ENCODE peak calls at places on chromosomes 2 and 18, in eight cellular contexts. B is left colon; O is activated naive CD4-positive, alpha-beta T cell treated with Interleukin-2 at 50 U/mL for 16 hours; H is AG10803; R is MG63; G is fibroblast of the conjunctiva; Q is foreskin keratinocyte; W is ovary. U is an unnamed sample.

GRCh38 chr2:108605947-108606346 is 71.7 kb downstream of the LIMS1 start:
- DNase-seq in B (no peak), O (no peak), H (no peak), R (no peak), G (no peak), Q (no peak), W (no peak), U (no peak)

GRCh38 chr2:68141875-68142274 is 15.8 kb upstream of the PNO1 start:
- DNase-seq in B (no peak), O (no peak), H (no peak), R (no peak), G (no peak), Q (no peak), W (no peak), U (no peak)

GRCh38 chr2:175597286-175597685 is 404.8 kb downstream of the LNPK start:
- DNase-seq in B (no peak), O (no peak), H (peak), R (no peak), G (no peak), Q (no peak), W (no peak), U (no peak)

GRCh38 chr18:78579449-78579848 is 400.2 kb upstream of the SALL3 start:
- DNase-seq in B (no peak), O (no peak), H (no peak), R (no peak), G (no peak), Q (no peak), W (no peak), U (no peak)

GRCh38 chr2:24512836-24513235 is 21.8 kb downstream of the NCOA1 start:
- DNase-seq in B (no peak), O (no peak), H (peak), R (no peak), G (no peak), Q (no peak), W (no peak), U (no peak)

GRCh38 chr2:9846554-9846953 is 3.3 kb downstream of the TAF1B start:
- DNase-seq in B (no peak), O (no peak), H (peak), R (no peak), G (no peak), Q (peak), W (no peak), U (no peak)

GRCh38 chr2:203532957-203533695 is 2.0 kb downstream of the RAPH1 start:
- DNase-seq in B (no peak), O (no peak), H (peak), R (peak), G (peak), Q (no peak), W (no peak), U (peak)

GRCh38 chr2:174072069-174072468 is 106.9 kb upstream of the SP3 start:
- DNase-seq in B (no peak), O (no peak), H (no peak), R (no peak), G (no peak), Q (no peak), W (no peak), U (no peak)

GRCh38 chr2:130351495-130352125 is 4.2 kb upstream of the PTPN18 start:
- DNase-seq in B (no peak), O (no peak), H (no peak), R (no peak), G (no peak), Q (no peak), W (no peak), U (no peak)

GRCh38 chr2:189654641-189655040 is 6.6 kb upstream of the ASNSD1 start:
- DNase-seq in B (no peak), O (no peak), H (peak), R (no peak), G (no peak), Q (no peak), W (no peak), U (no peak)

GRCh38 chr2:204825681-204826080 is 280.4 kb downstream of the PARD3B start:
- DNase-seq in B (no peak), O (no peak), H (no peak), R (no peak), G (no peak), Q (no peak), W (no peak), U (no peak)

GRCh38 chr2:1633092-1633721 is 111.1 kb downstream of the PXDN start:
- DNase-seq in B (peak), O (no peak), H (no peak), R (no peak), G (no peak), Q (no peak), W (no peak), U (no peak)

GRCh38 chr2:15223887-15224286 is 337.2 kb downstream of the NBAS start:
- DNase-seq in B (no peak), O (no peak), H (peak), R (no peak), G (peak), Q (peak), W (no peak), U (no peak)

GRCh38 chr2:99101697-99102096 is 39.8 kb upstream of the C2orf15 start:
- DNase-seq in B (no peak), O (no peak), H (peak), R (no peak), G (peak), Q (no peak), W (no peak), U (no peak)

GRCh38 chr2:236403811-236404210 is 139.6 kb upstream of the ASB18 start:
- DNase-seq in B (no peak), O (no peak), H (no peak), R (no peak), G (no peak), Q (no peak), W (no peak), U (no peak)

GRCh38 chr2:15622214-15622613 is 30.5 kb downstream of the DDX1 start:
- DNase-seq in B (no peak), O (no peak), H (no peak), R (no peak), G (no peak), Q (no peak), W (no peak), U (no peak)

GRCh38 chr2:118845843-118846666 is 1.4 kb downstream of the EN1 start:
- DNase-seq in B (no peak), O (no peak), H (peak), R (peak), G (no peak), Q (no peak), W (no peak), U (no peak)

GRCh38 chr18:10343778-10344177 is 110.7 kb upstream of the APCDD1 start:
- DNase-seq in B (no peak), O (no peak), H (no peak), R (no peak), G (no peak), Q (no peak), W (no peak), U (no peak)

GRCh38 chr2:183149489-183149888 is 25.2 kb downstream of the NUP35 start:
- DNase-seq in B (no peak), O (no peak), H (peak), R (no peak), G (peak), Q (no peak), W (no peak), U (no peak)

GRCh38 chr18:70149156-70149555 is 56.3 kb downstream of the RTTN start:
- DNase-seq in B (no peak), O (no peak), H (no peak), R (no peak), G (no peak), Q (no peak), W (no peak), U (no peak)

GRCh38 chr2:231395188-231396057 is at the start of gene B3GNT7:
- DNase-seq in B (peak), O (no peak), H (no peak), R (no peak), G (no peak), Q (no peak), W (peak), U (no peak)

GRCh38 chr2:99850076-99850710 is 292.2 kb downstream of the AFF3 start:
- DNase-seq in B (no peak), O (no peak), H (no peak), R (no peak), G (no peak), Q (no peak), W (no peak), U (no peak)

GRCh38 chr2:219512524-219513216 is 1.6 kb upstream of the ASIC4 start:
- DNase-seq in B (no peak), O (no peak), H (no peak), R (no peak), G (no peak), Q (no peak), W (no peak), U (no peak)

GRCh38 chr2:219664041-219664440 is 36.6 kb downstream of the SLC4A3 start:
- DNase-seq in B (no peak), O (no peak), H (no peak), R (no peak), G (no peak), Q (no peak), W (no peak), U (no peak)

GRCh38 chr2:98484652-98485452 is 40.2 kb downstream of the INPP4A start:
- DNase-seq in B (no peak), O (no peak), H (no peak), R (no peak), G (no peak), Q (no peak), W (no peak), U (no peak)

GRCh38 chr2:39796130-39796529 is 17.1 kb upstream of the THUMPD2 start:
- DNase-seq in B (no peak), O (no peak), H (no peak), R (no peak), G (no peak), Q (no peak), W (no peak), U (no peak)

GRCh38 chr18:21914739-21915319 is 174.2 kb downstream of the MIB1 start:
- DNase-seq in B (no peak), O (no peak), H (peak), R (peak), G (peak), Q (peak), W (no peak), U (no peak)